ENCODE peak calls at places on chromosomes 13 and 19, in six cellular contexts. One of them, this sample, is unnamed.

GRCh38 chr13:101757446-101758039 is 305.1 kb downstream of the ITGBL1 start:
- DNase-seq in suprapubic skin: no peak
- DNase-seq in H1: no peak
- DNase-seq in ovary: no peak
- DNase-seq in tibial nerve: no peak
- DNase-seq in A549: peak; percentile 28
- DNase-seq in this sample: no peak

GRCh38 chr19:39082745-39083598 is 1.2 kb upstream of the ACP7 start:
- DNase-seq in tibial nerve: no peak
- DNase-seq in H1: no peak
- DNase-seq in suprapubic skin: no peak
- DNase-seq in A549: no peak
- DNase-seq in ovary: no peak
- DNase-seq in this sample: no peak

GRCh38 chr19:7981199-7981598 is 24.2 kb downstream of the ELAVL1 start:
- DNase-seq in tibial nerve: no peak
- DNase-seq in A549: no peak
- DNase-seq in H1: no peak
- DNase-seq in ovary: no peak
- DNase-seq in suprapubic skin: no peak
- DNase-seq in this sample: no peak

GRCh38 chr13:85586856-85587255 is 212.4 kb downstream of the SLITRK6 start:
- DNase-seq in ovary: no peak
- DNase-seq in H1: no peak
- DNase-seq in suprapubic skin: no peak
- DNase-seq in tibial nerve: no peak
- DNase-seq in A549: no peak
- DNase-seq in this sample: no peak

GRCh38 chr19:32902448-32902847 is 32.9 kb upstream of the SLC7A9 start:
- DNase-seq in A549: no peak
- DNase-seq in ovary: no peak
- DNase-seq in H1: no peak
- DNase-seq in suprapubic skin: no peak
- DNase-seq in tibial nerve: no peak
- DNase-seq in this sample: no peak

GRCh38 chr19:12801466-12802266 is at the start of the genes PRDX2 and THSD8:
- DNase-seq in H1: no peak
- DNase-seq in A549: no peak
- DNase-seq in ovary: peak; percentile 83
- DNase-seq in tibial nerve: no peak
- DNase-seq in suprapubic skin: peak; percentile 90
- DNase-seq in this sample: no peak

GRCh38 chr19:34999498-35000337 is at the start of gene GRAMD1A:
- DNase-seq in H1: peak; percentile 69
- DNase-seq in A549: peak; percentile 99
- DNase-seq in suprapubic skin: peak; percentile 87
- DNase-seq in tibial nerve: peak; percentile 81
- DNase-seq in ovary: peak; percentile 92
- DNase-seq in this sample: peak; percentile 96

GRCh38 chr13:84649853-84650252 is 767.6 kb upstream of the SLITRK1 start:
- DNase-seq in suprapubic skin: no peak
- DNase-seq in H1: no peak
- DNase-seq in tibial nerve: no peak
- DNase-seq in ovary: no peak
- DNase-seq in A549: no peak
- DNase-seq in this sample: no peak

GRCh38 chr19:4889034-4889825 is 13.5 kb downstream of the ARRDC5 start:
- DNase-seq in H1: no peak
- DNase-seq in ovary: no peak
- DNase-seq in tibial nerve: no peak
- DNase-seq in A549: no peak
- DNase-seq in suprapubic skin: no peak
- DNase-seq in this sample: no peak

GRCh38 chr13:110412132-110412912 is 105.2 kb downstream of the COL4A2 start:
- DNase-seq in A549: peak; percentile 91
- DNase-seq in ovary: peak; percentile 94
- DNase-seq in suprapubic skin: peak; percentile 90
- DNase-seq in H1: peak; percentile 47
- DNase-seq in tibial nerve: peak; percentile 81
- DNase-seq in this sample: peak; percentile 97

GRCh38 chr19:33022472-33023116 is 42.1 kb downstream of the RHPN2 start:
- DNase-seq in ovary: no peak
- DNase-seq in suprapubic skin: no peak
- DNase-seq in A549: no peak
- DNase-seq in H1: peak; percentile 63
- DNase-seq in tibial nerve: no peak
- DNase-seq in this sample: no peak

GRCh38 chr19:4009990-4010807 is 2.7 kb downstream of the PIAS4 start:
- DNase-seq in A549: no peak
- DNase-seq in ovary: peak; percentile 32
- DNase-seq in suprapubic skin: no peak
- DNase-seq in tibial nerve: no peak
- DNase-seq in H1: no peak
- DNase-seq in this sample: no peak

GRCh38 chr13:106570354-106570822 is 2.5 kb upstream of the ARGLU1 start:
- DNase-seq in suprapubic skin: peak; percentile 82
- DNase-seq in tibial nerve: peak; percentile 20
- DNase-seq in ovary: peak; percentile 77
- DNase-seq in A549: peak; percentile 52
- DNase-seq in H1: peak; percentile 73
- DNase-seq in this sample: no peak

GRCh38 chr13:20024706-20025105 is 66.2 kb downstream of the ZMYM2 start:
- DNase-seq in ovary: no peak
- DNase-seq in tibial nerve: no peak
- DNase-seq in H1: no peak
- DNase-seq in A549: no peak
- DNase-seq in suprapubic skin: no peak
- DNase-seq in this sample: no peak

GRCh38 chr13:32153056-32153455 is 121.5 kb downstream of the FRY start:
- DNase-seq in H1: no peak
- DNase-seq in tibial nerve: no peak
- DNase-seq in ovary: no peak
- DNase-seq in suprapubic skin: no peak
- DNase-seq in A549: no peak
- DNase-seq in this sample: no peak

GRCh38 chr19:15367439-15367838 is 12.1 kb downstream of the AKAP8 start:
- DNase-seq in suprapubic skin: no peak
- DNase-seq in A549: no peak
- DNase-seq in tibial nerve: no peak
- DNase-seq in ovary: no peak
- DNase-seq in H1: no peak
- DNase-seq in this sample: no peak

GRCh38 chr13:59846845-59847620 is 316.7 kb downstream of the DIAPH3 start:
- DNase-seq in suprapubic skin: no peak
- DNase-seq in tibial nerve: no peak
- DNase-seq in ovary: no peak
- DNase-seq in H1: no peak
- DNase-seq in A549: no peak
- DNase-seq in this sample: no peak

GRCh38 chr19:49469828-49470614 is 4.0 kb upstream of the FLT3LG start:
- DNase-seq in suprapubic skin: no peak
- DNase-seq in A549: no peak
- DNase-seq in H1: no peak
- DNase-seq in tibial nerve: no peak
- DNase-seq in ovary: no peak
- DNase-seq in this sample: no peak

GRCh38 chr13:75202981-75203380 is 279.0 kb downstream of the TBC1D4 start:
- DNase-seq in tibial nerve: no peak
- DNase-seq in ovary: no peak
- DNase-seq in A549: no peak
- DNase-seq in H1: no peak
- DNase-seq in suprapubic skin: no peak
- DNase-seq in this sample: no peak

GRCh38 chr13:112901951-112902651 is 66.9 kb upstream of the MCF2L start:
- DNase-seq in ovary: no peak
- DNase-seq in A549: no peak
- DNase-seq in suprapubic skin: peak; percentile 70
- DNase-seq in tibial nerve: no peak
- DNase-seq in H1: no peak
- DNase-seq in this sample: no peak

GRCh38 chr13:24788538-24788937 is 24.6 kb downstream of the RNF17 start:
- DNase-seq in H1: no peak
- DNase-seq in ovary: no peak
- DNase-seq in tibial nerve: no peak
- DNase-seq in suprapubic skin: no peak
- DNase-seq in A549: no peak
- DNase-seq in this sample: no peak

GRCh38 chr13:23378009-23378632 is 55.4 kb downstream of the SACS start:
- DNase-seq in A549: peak; percentile 38
- DNase-seq in tibial nerve: no peak
- DNase-seq in ovary: peak; percentile 38
- DNase-seq in H1: no peak
- DNase-seq in suprapubic skin: no peak
- DNase-seq in this sample: no peak

GRCh38 chr13:113117335-113117872 is 5.2 kb upstream of the F10 start:
- DNase-seq in H1: no peak
- DNase-seq in ovary: peak; percentile 6
- DNase-seq in suprapubic skin: peak; percentile 59
- DNase-seq in A549: no peak
- DNase-seq in tibial nerve: no peak
- DNase-seq in this sample: no peak

GRCh38 chr19:32233885-32234284 is 111.5 kb upstream of the ZNF507 start:
- DNase-seq in ovary: no peak
- DNase-seq in H1: no peak
- DNase-seq in tibial nerve: no peak
- DNase-seq in suprapubic skin: peak; percentile 29
- DNase-seq in A549: no peak
- DNase-seq in this sample: no peak

GRCh38 chr19:46392252-46392801 is 21.0 kb downstream of the CCDC8 start:
- DNase-seq in suprapubic skin: no peak
- DNase-seq in H1: no peak
- DNase-seq in ovary: no peak
- DNase-seq in tibial nerve: no peak
- DNase-seq in A549: no peak
- DNase-seq in this sample: no peak

GRCh38 chr13:73224708-73225107 is 165.9 kb downstream of the KLF5 start:
- DNase-seq in A549: no peak
- DNase-seq in ovary: no peak
- DNase-seq in suprapubic skin: no peak
- DNase-seq in H1: no peak
- DNase-seq in tibial nerve: no peak
- DNase-seq in this sample: no peak

GRCh38 chr13:19601749-19602725 is 31.4 kb upstream of the MPHOSPH8 start:
- DNase-seq in tibial nerve: no peak
- DNase-seq in H1: peak; percentile 9
- DNase-seq in ovary: no peak
- DNase-seq in A549: peak; percentile 38
- DNase-seq in suprapubic skin: no peak
- DNase-seq in this sample: no peak

DNA sequence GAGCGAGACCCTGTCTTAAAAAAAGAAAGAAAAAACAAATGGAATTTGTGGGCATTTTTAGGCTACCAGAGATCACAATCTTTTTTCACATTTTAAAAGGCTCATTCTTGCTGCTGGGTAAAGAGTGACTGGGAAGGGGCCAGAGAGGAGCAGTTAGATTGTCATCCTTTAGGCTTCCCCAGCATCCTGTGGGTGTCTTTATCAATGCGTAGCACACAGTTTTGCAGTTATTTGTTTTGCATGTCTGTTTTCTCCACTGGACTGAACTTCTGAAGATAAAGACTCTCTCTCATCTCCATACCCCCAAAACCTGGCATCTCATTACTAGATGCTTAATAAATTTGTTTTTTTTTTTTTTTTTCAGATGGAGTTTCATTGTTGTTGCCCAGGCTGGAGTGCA is 2.1 kb upstream of the UTP14C start:
- DNase-seq in A549: no peak
- DNase-seq in ovary: no peak
- DNase-seq in tibial nerve: no peak
- DNase-seq in suprapubic skin: no peak
- DNase-seq in H1: no peak
- DNase-seq in this sample: no peak
- TF ChIP-seq EP300 in A549: no peak
- TF ChIP-seq EP300 in ovary: no peak
- TF ChIP-seq EP300 in tibial nerve: no peak
- TF ChIP-seq EP300 in suprapubic skin: no peak
- TF ChIP-seq EP300 in H1: no peak
- TF ChIP-seq EP300 in this sample: no peak

GRCh38 chr13:99434258-99434788 is 66.9 kb upstream of the TM9SF2 start:
- DNase-seq in suprapubic skin: no peak
- DNase-seq in ovary: no peak
- DNase-seq in A549: no peak
- DNase-seq in tibial nerve: no peak
- DNase-seq in H1: no peak
- DNase-seq in this sample: no peak
- TF ChIP-seq EP300 in suprapubic skin: no peak
- TF ChIP-seq EP300 in ovary: no peak
- TF ChIP-seq EP300 in A549: no peak
- TF ChIP-seq EP300 in tibial nerve: no peak
- TF ChIP-seq EP300 in H1: no peak
- TF ChIP-seq EP300 in this sample: no peak

GRCh38 chr13:46553521-46553885 is 533 bp downstream of the LRCH1 start:
- DNase-seq in ovary: no peak
- DNase-seq in tibial nerve: no peak
- DNase-seq in suprapubic skin: no peak
- DNase-seq in H1: no peak
- DNase-seq in A549: no peak
- DNase-seq in this sample: no peak

GRCh38 chr13:46554971-46555370 is 2.0 kb downstream of the LRCH1 start:
- DNase-seq in A549: no peak
- DNase-seq in suprapubic skin: no peak
- DNase-seq in H1: no peak
- DNase-seq in tibial nerve: no peak
- DNase-seq in ovary: no peak
- DNase-seq in this sample: no peak

GRCh38 chr13:46552888-46553520 is at the start of gene LRCH1:
- DNase-seq in H1: no peak
- DNase-seq in A549: peak; percentile 66
- DNase-seq in tibial nerve: peak; percentile 76
- DNase-seq in ovary: peak; percentile 88
- DNase-seq in suprapubic skin: peak; percentile 95
- DNase-seq in this sample: peak; percentile 97

GRCh38 chr13:46555722-46556121 is 2.8 kb downstream of the LRCH1 start:
- DNase-seq in H1: no peak
- DNase-seq in ovary: no peak
- DNase-seq in tibial nerve: no peak
- DNase-seq in suprapubic skin: no peak
- DNase-seq in A549: no peak
- DNase-seq in this sample: no peak

GRCh38 chr13:46553886-46554855 is 1.2 kb downstream of the LRCH1 start:
- DNase-seq in suprapubic skin: peak; percentile 83
- DNase-seq in ovary: peak; percentile 65
- DNase-seq in A549: peak; percentile 49
- DNase-seq in tibial nerve: peak; percentile 43
- DNase-seq in H1: no peak
- DNase-seq in this sample: no peak
- TF ChIP-seq EP300 in suprapubic skin: no peak
- TF ChIP-seq EP300 in ovary: no peak
- TF ChIP-seq EP300 in A549: no peak
- TF ChIP-seq EP300 in tibial nerve: no peak
- TF ChIP-seq EP300 in H1: no peak
- TF ChIP-seq EP300 in this sample: no peak

DNA sequence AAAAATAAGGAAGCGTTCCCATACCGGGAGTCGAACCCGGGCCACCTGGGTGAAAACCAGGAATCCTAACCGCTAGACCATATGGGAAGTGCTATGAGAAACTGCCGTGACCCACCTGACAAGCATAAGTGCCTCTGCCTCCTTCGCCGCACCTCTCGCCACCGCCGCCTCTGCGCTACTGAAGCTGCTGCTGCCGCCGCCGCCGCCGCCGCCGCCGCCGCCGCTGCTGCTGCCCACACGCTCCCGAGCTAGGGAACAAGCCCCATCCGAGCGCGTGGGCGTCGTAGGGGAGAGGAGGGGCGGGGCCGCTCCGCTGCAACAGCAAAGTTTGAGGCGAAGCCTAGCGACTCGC is 610 bp upstream of the WBP4 start:
- DNase-seq in suprapubic skin: peak; percentile 90
- DNase-seq in H1: peak; percentile 27
- DNase-seq in A549: peak; percentile 12
- DNase-seq in tibial nerve: peak; percentile 66
- DNase-seq in ovary: peak; percentile 84
- DNase-seq in this sample: peak; percentile 94
- TF ChIP-seq EP300 in suprapubic skin: no peak
- TF ChIP-seq EP300 in H1: no peak
- TF ChIP-seq EP300 in A549: no peak
- TF ChIP-seq EP300 in tibial nerve: no peak
- TF ChIP-seq EP300 in ovary: no peak
- TF ChIP-seq EP300 in this sample: no peak